ENCODE peak calls at places on chromosomes 12 and 14, in five cellular contexts. M, F, W, C and V are unnamed samples.

GRCh38 chr12:46547421-46548340 is 175.1 kb upstream of the SLC38A2 start:
- DNase-seq in M (no peak), F (no peak), W (no peak), C (no peak), V (peak; percentile 54)

GRCh38 chr14:92532490-92533163 is 19.0 kb downstream of the RIN3 start:
- DNase-seq in M (no peak), F (no peak), W (no peak), C (no peak), V (no peak)

GRCh38 chr14:62062645-62063044 is 300.4 kb downstream of the SNAPC1 start:
- DNase-seq in M (no peak), F (no peak), W (peak; percentile 14), C (no peak), V (no peak)

GRCh38 chr12:43482311-43483085 is 69.5 kb downstream of the ADAMTS20 start:
- DNase-seq in M (no peak), F (no peak), W (no peak), C (no peak), V (no peak)

GRCh38 chr14:103528158-103528511 is 861 bp upstream of the TRMT61A start:
- DNase-seq in M (no peak), F (no peak), W (no peak), C (no peak), V (no peak)

GRCh38 chr14:47273939-47274338 is 401.5 kb downstream of the MDGA2 start:
- DNase-seq in M (no peak), F (no peak), W (no peak), C (no peak), V (no peak)

GRCh38 chr12:94172031-94172430 is 23.7 kb downstream of the PLXNC1 start:
- DNase-seq in M (peak; percentile 28), F (no peak), W (no peak), C (no peak), V (no peak)

GRCh38 chr12:75480469-75480949 is at the start of gene GLIPR1:
- DNase-seq in M (peak; percentile 67), F (no peak), W (peak; percentile 45), C (peak; percentile 95), V (peak; percentile 71)

GRCh38 chr12:132474237-132474741 is 15.7 kb upstream of the FBRSL1 start:
- DNase-seq in M (no peak), F (no peak), W (no peak), C (no peak), V (no peak)

GRCh38 chr12:51865757-51866270 is 17.3 kb upstream of the FIGNL2 start:
- DNase-seq in M (no peak), F (no peak), W (no peak), C (no peak), V (no peak)

GRCh38 chr14:65015391-65015790 is 28.7 kb downstream of the FNTB start:
- DNase-seq in M (no peak), F (no peak), W (no peak), C (no peak), V (no peak)

GRCh38 chr14:30585204-30585603 is 26.2 kb downstream of the G2E3 start:
- DNase-seq in M (no peak), F (no peak), W (no peak), C (no peak), V (no peak)

GRCh38 chr14:75523771-75524171 is 1.5 kb downstream of the BATF start:
- DNase-seq in M (no peak), F (no peak), W (no peak), C (no peak), V (no peak)

GRCh38 chr12:70576341-70577282 is 60.6 kb downstream of the PTPRB start:
- DNase-seq in M (no peak), F (peak; percentile 66), W (peak; percentile 27), C (peak; percentile 87), V (peak; percentile 75)

GRCh38 chr12:122871851-122872785 is 23.8 kb downstream of the VPS37B start:
- DNase-seq in M (peak; percentile 59), F (no peak), W (peak; percentile 35), C (no peak), V (no peak)

GRCh38 chr14:68574906-68575305 is 218.0 kb downstream of the ZFP36L1 start:
- DNase-seq in M (no peak), F (no peak), W (no peak), C (no peak), V (no peak)

GRCh38 chr14:73180385-73180805 is 44.1 kb downstream of the PSEN1 start:
- DNase-seq in M (no peak), F (no peak), W (no peak), C (peak; percentile 69), V (peak; percentile 44)

GRCh38 chr14:65131176-65131765 is 29.0 kb upstream of the MAX start:
- DNase-seq in M (no peak), F (peak; percentile 27), W (no peak), C (peak; percentile 83), V (no peak)